ENCODE peak calls at places on chromosome 5, in seven cellular contexts. R is colonic mucosa; A is GM23338; S is bronchial epithelial cell; Y is BE2C; Q is GM06990; C is effector memory CD4-positive, alpha-beta T cell. W is an unnamed sample. For H3K27me3, the result is how much of the 10 kb centered on the place peaks cover.

GRCh38 chr5:54889826-54890225 is 95.6 kb downstream of the ESM1 start:
- DNase-seq in C (no peak), S (peak), R (no peak), Y (no peak), A (no peak), Q (no peak), W (no peak)

GRCh38 chr5:75108515-75108914 is 56.2 kb upstream of the GCNT4 start:
- DNase-seq in Y (no peak), C (no peak), A (no peak), Q (no peak), S (peak), R (no peak), W (no peak)

GRCh38 chr5:3325206-3325605 is 270.4 kb upstream of the IRX1 start:
- DNase-seq in R (no peak), Y (no peak), A (no peak), S (peak), Q (no peak), C (no peak), W (no peak)

GRCh38 chr5:141476132-141476909 is 555 bp downstream of the PCDHGC3 start:
- DNase-seq in A (peak), Y (peak), Q (peak), C (no peak), S (peak), R (peak), W (peak)

GRCh38 chr5:93355691-93356090 is 225.3 kb downstream of the NR2F1-AS1 start:
- DNase-seq in Q (no peak), Y (no peak), A (no peak), R (no peak), C (no peak), S (no peak), W (no peak)

GRCh38 chr5:167908596-167908995 is 382.8 kb upstream of the WWC1 start:
- DNase-seq in A (no peak), C (no peak), R (no peak), S (no peak), Y (no peak), Q (no peak), W (no peak)

GRCh38 chr5:145887217-145887616 is 14.4 kb upstream of the GRXCR2 start:
- DNase-seq in C (no peak), A (no peak), Q (no peak), S (peak), R (no peak), Y (no peak), W (no peak)

GRCh38 chr5:22719842-22720241 is 133.3 kb downstream of the CDH12 start:
- DNase-seq in R (no peak), Y (no peak), A (no peak), Q (no peak), S (no peak), C (no peak), W (no peak)

GRCh38 chr5:45521067-45521466 is 175.1 kb downstream of the HCN1 start:
- DNase-seq in C (no peak), A (peak), S (no peak), Q (no peak), R (peak), Y (peak), W (peak)

GRCh38 chr5:178360231-178360925 is 127.8 kb upstream of the PHYKPL start:
- DNase-seq in A (no peak), Y (no peak), R (no peak), C (no peak), Q (no peak), S (no peak), W (no peak)

DNA sequence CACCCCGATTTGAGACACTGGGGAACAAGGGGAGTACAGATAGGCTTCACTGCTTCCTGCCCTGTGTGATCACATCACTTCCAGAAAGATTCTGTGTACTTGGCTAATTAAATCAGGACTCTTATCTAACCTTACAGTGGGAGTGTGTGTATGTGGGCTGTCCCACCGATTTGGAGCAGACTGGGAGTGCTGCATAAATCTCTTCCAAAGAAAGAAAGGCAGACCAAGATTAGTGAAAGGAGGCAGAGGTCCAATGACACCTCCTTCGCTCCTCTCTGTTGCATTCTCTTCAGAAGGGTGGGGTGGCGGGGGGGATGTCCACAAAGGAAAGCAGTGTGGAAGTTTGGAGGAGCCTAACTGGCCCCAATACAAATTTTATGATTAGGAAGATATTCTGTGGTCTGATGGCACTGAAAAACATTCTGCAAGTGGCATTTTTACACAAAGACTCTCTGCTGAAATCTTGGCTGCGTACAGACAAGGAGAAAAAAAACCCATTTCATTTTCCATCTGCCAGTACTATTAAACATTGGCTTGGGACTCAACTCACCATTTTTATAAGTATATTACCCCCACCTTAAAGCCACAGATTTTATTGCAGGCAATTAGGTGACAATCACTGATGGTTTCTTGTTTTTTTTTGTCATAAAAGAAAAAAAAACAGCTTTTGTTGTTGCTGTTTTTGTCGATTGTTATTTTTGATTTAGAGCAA is 206.8 kb downstream of the PTTG1 start:
- DNase-seq in S (no peak), Q (no peak), Y (no peak), R (no peak), A (no peak), C (no peak), W (no peak)
- H3K27me3 ChIP-seq in S (under half), Q (under half), Y (under half), R (under half), A (under half), C (under half), W (under half)

DNA sequence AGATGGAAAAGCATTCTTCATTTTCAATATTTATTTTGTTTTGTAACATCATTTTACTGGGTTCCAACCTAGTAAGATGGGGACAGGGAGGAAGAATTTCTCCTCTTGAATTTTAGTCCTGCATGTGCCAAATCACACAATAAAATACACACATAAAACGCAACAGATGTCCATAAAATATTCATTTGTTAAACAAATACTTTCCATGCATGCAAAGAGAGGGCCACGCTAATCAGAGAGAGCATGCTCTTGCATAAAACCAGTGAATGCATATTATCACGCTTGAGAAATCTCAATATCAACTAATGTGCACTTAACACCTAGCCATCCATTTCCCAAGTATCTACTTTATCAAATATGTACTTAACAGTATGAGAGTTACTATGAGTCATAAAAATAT is 212.6 kb upstream of the TARS1 start:
- DNase-seq in S (no peak), Y (no peak), Q (no peak), R (no peak), A (no peak), C (no peak), W (no peak)
- H3K27me3 ChIP-seq in S (under half), Y (under half), Q (under half), R (under half), A (under half), C (under half), W (under half)

GRCh38 chr5:135055385-135055784 is 21.4 kb upstream of the PITX1 start:
- DNase-seq in R (no peak), S (no peak), Y (no peak), Q (no peak), C (no peak), A (no peak), W (no peak)

GRCh38 chr5:135054546-135054945 is 20.5 kb upstream of the PITX1 start:
- DNase-seq in Y (no peak), Q (no peak), R (no peak), S (no peak), C (no peak), A (no peak), W (no peak)

GRCh38 chr5:135057233-135057632 is 23.2 kb upstream of the PITX1 start:
- DNase-seq in C (no peak), Q (no peak), A (no peak), Y (no peak), R (no peak), S (no peak), W (no peak)

GRCh38 chr5:135058326-135058725 is 24.3 kb upstream of the PITX1 start:
- DNase-seq in C (no peak), Y (no peak), S (no peak), A (no peak), Q (no peak), R (no peak), W (no peak)

DNA sequence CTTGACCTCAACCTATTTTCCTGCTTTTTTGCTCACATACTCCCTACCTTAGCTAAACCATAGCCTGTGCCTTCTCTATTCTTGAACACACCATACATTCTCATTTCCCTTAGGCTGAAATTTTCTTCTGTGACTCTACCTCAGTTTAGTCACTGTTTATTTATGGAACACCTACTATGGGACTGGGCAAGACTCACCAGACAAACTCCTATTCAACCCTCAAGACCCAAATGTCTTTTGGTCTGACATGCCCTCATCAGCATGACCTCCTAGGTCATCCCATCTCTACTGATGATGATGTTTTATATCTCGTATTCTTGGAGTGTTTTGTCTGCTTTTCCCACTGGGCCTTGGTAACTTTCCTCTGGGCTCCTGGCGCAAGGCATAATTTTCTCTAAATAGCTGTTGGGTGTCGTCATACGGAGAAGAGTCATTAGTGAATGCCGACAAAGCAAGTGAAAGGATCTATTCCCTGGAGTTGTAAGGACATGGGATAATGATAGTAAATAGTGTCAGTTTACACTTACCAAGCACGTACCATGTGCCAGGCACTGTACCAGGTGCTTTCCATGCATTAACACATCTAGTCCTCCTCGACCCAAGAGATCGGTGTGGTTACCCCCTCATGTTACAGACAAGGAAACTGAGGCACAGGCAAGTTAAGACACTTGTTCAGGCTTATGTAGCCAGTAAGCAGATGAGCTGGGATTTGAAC is 22.4 kb upstream of the PITX1 start:
- DNase-seq in A (no peak), S (no peak), Y (no peak), R (no peak), C (no peak), Q (no peak), W (no peak)
- H3K27me3 ChIP-seq in A (under half), S (under half), Y (under half), R (under half), C (under half), Q (under half), W (under half)

DNA sequence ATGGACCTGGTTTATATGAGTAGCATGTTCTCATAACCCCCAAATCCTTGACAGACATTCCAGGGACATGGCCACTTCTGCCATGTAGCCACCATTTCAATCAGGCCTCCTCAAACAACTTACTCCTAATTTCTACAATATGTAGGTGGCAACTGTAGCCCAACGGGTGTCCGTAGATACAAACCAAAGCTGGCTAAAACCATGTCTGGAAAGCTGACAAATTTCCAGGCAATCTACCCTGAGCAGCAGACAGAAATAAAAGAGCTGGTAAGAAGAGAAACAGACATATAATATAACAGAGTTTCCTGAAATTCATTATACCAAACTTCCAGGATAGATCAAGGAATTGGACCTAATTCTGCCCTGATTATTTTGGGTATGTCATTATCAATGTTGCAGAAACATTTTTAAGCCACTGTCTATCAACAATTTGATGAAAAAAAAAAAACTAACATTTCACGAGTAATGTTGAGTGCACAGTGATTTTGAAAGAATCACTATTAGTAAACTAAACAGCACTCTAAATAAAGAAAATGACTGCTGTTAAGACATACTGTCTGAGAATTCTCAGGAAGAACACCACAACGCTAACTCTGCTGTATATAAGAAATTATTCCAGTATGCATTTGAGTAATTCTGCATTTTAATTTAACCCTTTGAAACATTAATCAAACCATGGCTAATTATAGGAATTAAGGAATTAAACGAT is 40.6 kb downstream of the EBF1 start:
- DNase-seq in A (no peak), Q (peak), R (no peak), S (no peak), Y (no peak), C (no peak), W (no peak)
- H3K27me3 ChIP-seq in A (under half), Q (under half), R (under half), S (under half), Y (under half), C (under half), W (under half)

GRCh38 chr5:1153428-1153827 is 41.6 kb upstream of the SLC12A7 start:
- DNase-seq in Y (no peak), Q (no peak), R (no peak), A (no peak), S (no peak), C (no peak), W (no peak)

GRCh38 chr5:1156033-1156753 is 44.3 kb upstream of the SLC12A7 start:
- DNase-seq in R (no peak), C (no peak), A (peak), Q (no peak), Y (no peak), S (no peak), W (no peak)

GRCh38 chr5:1152771-1153282 is 41.0 kb upstream of the SLC12A7 start:
- DNase-seq in R (no peak), C (no peak), S (no peak), A (no peak), Y (no peak), Q (no peak), W (no peak)

GRCh38 chr5:1156754-1157460 is 44.5 kb upstream of the SLC6A19 start:
- DNase-seq in A (no peak), R (no peak), Y (no peak), C (no peak), S (no peak), Q (no peak), W (no peak)

DNA sequence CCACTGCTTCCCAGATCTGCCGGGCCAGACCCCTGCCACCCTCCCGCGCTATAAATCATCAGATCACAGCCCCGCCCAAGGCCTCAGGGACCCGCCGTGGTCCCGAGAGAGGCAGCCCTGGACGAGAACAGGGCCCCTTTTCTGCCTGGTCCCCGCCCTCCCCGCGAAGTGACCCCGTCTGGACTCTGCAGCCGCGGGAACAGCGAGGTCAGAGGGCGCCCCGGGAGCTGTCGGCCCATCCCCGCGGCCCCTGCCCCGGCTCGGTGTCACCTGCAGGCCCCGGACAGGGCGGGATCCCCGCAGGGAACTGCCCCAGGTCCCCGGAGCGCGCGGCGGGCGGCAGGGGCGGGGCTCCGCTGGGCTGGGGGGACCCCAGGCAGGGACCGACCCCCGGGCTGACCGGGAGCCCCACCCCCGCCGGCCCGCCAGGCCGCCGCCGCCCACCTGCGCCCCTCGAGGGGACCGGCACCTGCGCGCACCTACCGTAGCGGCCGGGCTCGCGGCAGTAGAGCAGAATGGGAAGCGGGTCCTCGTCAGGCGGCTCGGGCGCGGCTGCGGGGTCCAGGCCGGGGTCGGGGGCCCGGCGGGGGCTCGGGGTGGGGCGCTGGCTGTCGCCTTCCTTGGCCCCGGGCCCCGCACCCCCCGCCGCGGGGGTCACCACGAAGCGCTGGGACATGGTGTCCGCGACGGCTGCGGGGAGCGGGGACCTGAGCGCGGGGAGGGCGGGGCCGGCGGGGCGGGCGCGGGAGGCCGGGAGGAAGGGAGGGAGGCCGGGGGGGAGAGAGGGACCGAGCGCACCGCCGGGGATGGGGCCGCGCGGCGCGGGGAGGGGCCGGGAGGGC is 43.5 kb upstream of the SLC12A7 start:
- DNase-seq in Q (no peak), C (no peak), R (no peak), Y (no peak), A (peak), S (no peak), W (no peak)
- H3K27me3 ChIP-seq in Q (under half), C (under half), R (under half), Y (under half), A (under half), S (under half), W (half or more)

DNA sequence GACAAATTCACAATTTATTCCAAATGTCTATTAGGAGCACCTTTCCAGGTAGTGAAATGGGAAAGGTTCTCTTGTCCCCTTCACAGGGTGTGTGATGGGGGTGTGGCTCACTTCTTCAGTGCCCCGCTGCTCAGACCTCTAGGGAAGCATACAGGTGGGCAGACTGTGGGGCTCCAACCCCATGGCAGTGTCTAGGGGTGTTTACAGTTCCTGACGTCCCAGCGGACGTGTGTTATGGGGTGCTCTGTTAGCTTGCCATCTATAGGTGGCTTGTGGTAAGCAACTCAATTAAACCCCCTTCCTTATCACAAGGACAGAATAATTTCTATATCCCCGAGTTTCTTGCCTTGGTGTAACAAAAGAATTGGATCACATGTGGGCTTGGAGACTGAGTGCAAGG is 67.4 kb upstream of the SPINK5 start:
- DNase-seq in Y (no peak), R (no peak), Q (no peak), A (peak), C (no peak), S (no peak), W (no peak)
- H3K27me3 ChIP-seq in Y (under half), R (under half), Q (under half), A (under half), C (under half), S (under half), W (under half)